ENCODE peak calls at places on chromosomes 2 and 18, in four cellular contexts. L is WTC11, Z is HepG2, Q is GM12878. H is an unnamed sample.

GRCh38 chr2:156339110-156339847 is 6.8 kb upstream of the NR4A2 start:
- DNase-seq in Z (no peak), Q (no peak), L (no peak), H (no peak)

GRCh38 chr2:121049141-121049540 is 235.9 kb downstream of the TFCP2L1 start:
- DNase-seq in Z (no peak), Q (no peak), L (no peak), H (no peak)

GRCh38 chr2:220499281-220499680 is 871.9 kb downstream of the SLC4A3 start:
- DNase-seq in L (no peak), Q (no peak), Z (no peak), H (no peak)

GRCh38 chr2:85981579-85982247 is 92.9 kb upstream of the ST3GAL5 start:
- DNase-seq in Z (no peak), L (no peak), Q (no peak), H (no peak)

GRCh38 chr2:144014108-144014507 is 505.8 kb downstream of the ZEB2 start:
- DNase-seq in Q (no peak), L (no peak), Z (no peak), H (no peak)

GRCh38 chr2:132598536-132598935 is 71.5 kb downstream of the LYPD1 start:
- DNase-seq in Z (no peak), L (no peak), Q (no peak), H (no peak)

GRCh38 chr2:128687551-128687945 is 368.9 kb upstream of the HS6ST1 start:
- DNase-seq in Q (no peak), Z (no peak), L (no peak), H (no peak)

GRCh38 chr2:26770986-26771586 is 7.0 kb downstream of the SLC35F6 start:
- DNase-seq in Q (no peak), Z (peak; percentile 62), L (peak; percentile 44), H (no peak)

DNA sequence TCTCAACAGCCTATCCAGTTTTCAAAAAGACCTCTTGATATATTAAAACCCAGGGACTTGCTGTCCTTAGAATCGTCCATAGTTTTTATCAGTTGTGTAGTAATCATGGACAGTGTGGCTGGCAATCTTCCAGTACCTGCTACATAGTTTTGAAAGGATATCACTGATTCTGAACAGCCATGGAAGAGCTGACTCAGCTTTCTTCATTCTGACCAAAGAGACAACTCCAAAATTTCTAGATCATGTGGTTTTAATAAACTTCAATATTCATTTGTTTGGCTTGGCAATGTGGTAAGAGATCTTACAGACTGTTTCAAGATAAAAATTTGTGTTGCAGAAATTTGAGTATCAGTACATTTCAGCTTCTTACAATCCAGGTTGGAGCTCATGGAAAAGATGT is 616.8 kb downstream of the TDRD15 start:
- DNase-seq in Z (no peak), Q (no peak), L (no peak), H (no peak)
- TF ChIP-seq NR2C2 in Z (no peak), Q (no peak), L (no peak), H (no peak)

GRCh38 chr18:7901657-7902056 is 334.5 kb downstream of the PTPRM start:
- DNase-seq in Q (no peak), L (no peak), Z (no peak), H (no peak)
- TF ChIP-seq NR2C2 in Q (no peak), L (no peak), Z (no peak), H (no peak)

GRCh38 chr2:56741601-56742102 is 557.9 kb downstream of the CCDC85A start:
- DNase-seq in Z (peak; percentile 18), L (no peak), Q (no peak), H (no peak)
- TF ChIP-seq NR2C2 in Z (no peak), L (no peak), Q (no peak), H (no peak)

DNA sequence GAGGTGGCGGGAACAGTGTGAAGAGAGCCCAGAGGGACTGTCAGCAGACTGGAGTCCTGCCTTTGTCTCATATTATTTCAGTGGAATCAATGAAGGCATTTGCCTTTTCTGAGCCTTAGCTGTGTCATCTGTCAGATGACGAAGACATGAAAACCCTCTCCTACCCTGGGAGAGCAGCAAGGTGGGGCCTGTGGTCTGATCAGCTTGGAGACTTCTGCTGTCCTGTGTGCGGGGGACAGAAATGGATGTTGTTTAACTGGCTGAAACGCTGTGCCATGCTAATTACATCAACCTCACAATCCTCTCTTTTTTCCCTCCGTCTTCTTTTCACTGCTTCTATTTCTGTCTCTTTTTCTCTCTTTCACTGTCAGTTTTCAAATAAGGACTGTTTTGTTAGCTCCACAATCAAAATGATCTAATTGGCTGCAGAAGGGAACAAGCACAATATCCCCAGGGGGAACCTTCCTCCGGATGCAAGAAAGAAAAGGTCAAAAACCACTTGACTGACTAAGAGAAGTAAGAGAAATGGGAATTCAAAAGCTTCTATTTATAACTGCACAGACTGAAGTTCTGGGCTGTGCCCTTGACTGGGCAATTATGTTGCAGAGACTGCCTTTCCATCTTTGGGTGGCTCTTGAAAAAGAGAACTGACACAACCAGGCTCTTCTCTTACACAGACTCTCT is 340.1 kb downstream of the CLIP4 start:
- DNase-seq in Q (no peak), L (no peak), Z (no peak), H (no peak)
- TF ChIP-seq NR2C2 in Q (no peak), L (no peak), Z (no peak), H (no peak)

DNA sequence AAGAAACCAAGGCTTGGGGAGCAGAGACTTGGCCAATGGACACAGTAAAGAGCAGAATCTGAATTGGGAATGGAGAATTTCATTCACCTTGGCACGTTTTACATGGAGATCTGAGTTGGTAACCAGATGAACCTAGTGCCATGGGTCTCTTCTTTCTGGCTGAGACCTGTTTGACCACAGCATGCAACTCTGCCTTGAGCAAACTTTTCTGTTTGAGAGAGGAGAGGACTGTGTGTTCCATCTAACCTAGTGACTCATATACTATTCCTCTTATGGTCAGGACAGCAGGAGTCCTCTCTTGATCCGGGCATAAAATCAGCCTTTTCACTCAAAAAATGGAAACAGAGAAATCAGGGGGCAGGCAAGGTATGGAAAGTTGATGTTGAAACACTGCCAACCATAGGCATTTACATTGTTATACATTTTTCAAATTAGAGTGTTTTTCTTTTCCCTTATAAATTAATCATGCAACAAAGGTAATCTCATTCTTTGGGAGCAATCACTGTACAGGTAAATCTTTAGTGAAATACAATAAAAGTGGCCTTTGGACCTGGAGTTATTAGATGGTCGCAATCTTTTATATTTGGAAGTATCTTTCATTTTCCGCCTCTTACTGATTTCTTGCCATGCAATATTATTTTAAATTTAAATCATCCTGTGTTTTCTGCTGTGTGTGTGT is 86.7 kb downstream of the NRP2 start:
- DNase-seq in L (no peak), Z (no peak), Q (no peak), H (no peak)
- TF ChIP-seq NR2C2 in L (no peak), Z (no peak), Q (no peak), H (no peak)

GRCh38 chr2:98757904-98758421 is 27.0 kb upstream of the MGAT4A start:
- DNase-seq in L (no peak), Z (no peak), Q (peak; percentile 81), H (no peak)
- TF ChIP-seq NR2C2 in L (no peak), Z (no peak), Q (no peak), H (no peak)

DNA sequence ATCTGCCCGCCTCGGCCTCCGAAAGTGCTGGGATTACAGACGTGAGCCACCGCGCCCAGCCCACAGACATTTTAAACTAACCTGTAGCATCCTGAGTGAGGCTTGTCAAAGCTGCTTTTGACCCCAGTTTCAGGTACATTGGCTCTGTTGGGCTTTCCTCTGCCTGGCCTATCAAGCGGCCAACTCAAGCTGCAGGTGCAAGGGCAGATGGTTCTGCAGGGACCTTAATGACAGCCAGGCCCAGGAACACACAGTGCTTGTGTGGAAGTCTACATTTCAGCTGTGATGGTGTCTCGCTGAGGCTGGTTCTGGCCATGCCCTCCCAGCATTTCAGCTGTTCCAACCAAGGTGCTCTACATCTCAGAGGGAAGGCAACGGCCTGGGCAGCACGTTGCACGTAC is 18.4 kb downstream of the INPP4A start:
- DNase-seq in Z (no peak), L (no peak), Q (no peak), H (no peak)
- TF ChIP-seq NR2C2 in Z (no peak), L (no peak), Q (no peak), H (no peak)

H was measured in K562.